ENCODE peak calls at places on chromosomes 12 and 14, in seven cellular contexts. One of them, this sample, is unnamed.

GRCh38 chr12:50732591-50732990 is 31.3 kb upstream of the ATF1 start:
- DNase-seq in stomach: no peak
- DNase-seq in HTR-8/SVneo: peak; percentile 49
- DNase-seq in fibroblast of villous mesenchyme: peak; percentile 90
- DNase-seq in iPS DF 6.9: no peak
- DNase-seq in cerebellar cortex: no peak
- DNase-seq in hypothalamus: no peak
- DNase-seq in this sample: no peak

GRCh38 chr12:46771268-46771837 is 54.4 kb downstream of the SLC38A4 start:
- DNase-seq in stomach: no peak
- DNase-seq in HTR-8/SVneo: no peak
- DNase-seq in fibroblast of villous mesenchyme: peak; percentile 58
- DNase-seq in iPS DF 6.9: no peak
- DNase-seq in cerebellar cortex: no peak
- DNase-seq in hypothalamus: no peak
- DNase-seq in this sample: no peak

GRCh38 chr12:64252708-64253107 is 30.6 kb upstream of the KICS2 start:
- DNase-seq in stomach: no peak
- DNase-seq in HTR-8/SVneo: no peak
- DNase-seq in fibroblast of villous mesenchyme: peak; percentile 80
- DNase-seq in iPS DF 6.9: no peak
- DNase-seq in cerebellar cortex: no peak
- DNase-seq in hypothalamus: no peak
- DNase-seq in this sample: no peak

GRCh38 chr14:32683679-32684078 is 255.0 kb upstream of the NPAS3 start:
- DNase-seq in stomach: no peak
- DNase-seq in HTR-8/SVneo: no peak
- DNase-seq in fibroblast of villous mesenchyme: no peak
- DNase-seq in iPS DF 6.9: no peak
- DNase-seq in cerebellar cortex: no peak
- DNase-seq in hypothalamus: no peak
- DNase-seq in this sample: no peak

GRCh38 chr12:52229836-52230343 is 3.2 kb upstream of the KRT7 start:
- DNase-seq in stomach: no peak
- DNase-seq in HTR-8/SVneo: no peak
- DNase-seq in fibroblast of villous mesenchyme: no peak
- DNase-seq in iPS DF 6.9: no peak
- DNase-seq in cerebellar cortex: no peak
- DNase-seq in hypothalamus: no peak
- DNase-seq in this sample: no peak

GRCh38 chr12:75665216-75665615 is 153.8 kb upstream of the KRR1 start:
- DNase-seq in stomach: no peak
- DNase-seq in HTR-8/SVneo: no peak
- DNase-seq in fibroblast of villous mesenchyme: peak; percentile 64
- DNase-seq in iPS DF 6.9: no peak
- DNase-seq in cerebellar cortex: no peak
- DNase-seq in hypothalamus: no peak
- DNase-seq in this sample: no peak

GRCh38 chr14:74826574-74826973 is 49.4 kb downstream of the PROX2 start:
- DNase-seq in stomach: no peak
- DNase-seq in HTR-8/SVneo: no peak
- DNase-seq in fibroblast of villous mesenchyme: no peak
- DNase-seq in iPS DF 6.9: peak; percentile 13
- DNase-seq in cerebellar cortex: no peak
- DNase-seq in hypothalamus: no peak
- DNase-seq in this sample: no peak

GRCh38 chr12:80648866-80649265 is 58.6 kb upstream of the MYF6 start:
- DNase-seq in stomach: no peak
- DNase-seq in HTR-8/SVneo: peak; percentile 19
- DNase-seq in fibroblast of villous mesenchyme: peak; percentile 45
- DNase-seq in iPS DF 6.9: no peak
- DNase-seq in cerebellar cortex: no peak
- DNase-seq in hypothalamus: no peak
- DNase-seq in this sample: no peak

GRCh38 chr14:88179725-88180124 is 143.3 kb downstream of the KCNK10 start:
- DNase-seq in stomach: no peak
- DNase-seq in HTR-8/SVneo: no peak
- DNase-seq in fibroblast of villous mesenchyme: no peak
- DNase-seq in iPS DF 6.9: no peak
- DNase-seq in cerebellar cortex: no peak
- DNase-seq in hypothalamus: no peak
- DNase-seq in this sample: no peak

GRCh38 chr14:68530443-68530842 is 262.4 kb downstream of the ZFP36L1 start:
- DNase-seq in stomach: no peak
- DNase-seq in HTR-8/SVneo: no peak
- DNase-seq in fibroblast of villous mesenchyme: no peak
- DNase-seq in iPS DF 6.9: no peak
- DNase-seq in cerebellar cortex: no peak
- DNase-seq in hypothalamus: no peak
- DNase-seq in this sample: no peak

GRCh38 chr14:87901196-87901595 is 91.8 kb downstream of the GALC start:
- DNase-seq in stomach: no peak
- DNase-seq in HTR-8/SVneo: no peak
- DNase-seq in fibroblast of villous mesenchyme: no peak
- DNase-seq in iPS DF 6.9: no peak
- DNase-seq in cerebellar cortex: no peak
- DNase-seq in hypothalamus: no peak
- DNase-seq in this sample: no peak

This sample was measured in left colon.